ENCODE peak calls at places on chromosome 6, in seven cellular contexts. One of them, this sample, is unnamed. For H3K9me3, the result is how much of the 10 kb centered on the place peaks cover.

GRCh38 chr6:122726649-122727048 is 52.9 kb upstream of the FABP7 start:
- DNase-seq in fibroblast of lung: no peak
- DNase-seq in Caco-2: peak
- DNase-seq in Peyer's patch: no peak
- DNase-seq in endodermal cell: peak
- DNase-seq in heart left ventricle: no peak
- DNase-seq in heart right ventricle: no peak
- DNase-seq in this sample: no peak

GRCh38 chr6:2190661-2191389 is 54.6 kb downstream of the GMDS start:
- DNase-seq in heart right ventricle: no peak
- DNase-seq in fibroblast of lung: no peak
- DNase-seq in heart left ventricle: no peak
- DNase-seq in endodermal cell: no peak
- DNase-seq in Caco-2: no peak
- DNase-seq in Peyer's patch: no peak
- DNase-seq in this sample: no peak

GRCh38 chr6:133918208-133918930 is 29.5 kb downstream of the TCF21 start:
- DNase-seq in heart right ventricle: no peak
- DNase-seq in heart left ventricle: no peak
- DNase-seq in Peyer's patch: no peak
- DNase-seq in fibroblast of lung: no peak
- DNase-seq in endodermal cell: no peak
- DNase-seq in Caco-2: no peak
- DNase-seq in this sample: no peak

GRCh38 chr6:12927746-12928145 is 211.2 kb downstream of the PHACTR1 start:
- DNase-seq in heart left ventricle: no peak
- DNase-seq in endodermal cell: no peak
- DNase-seq in heart right ventricle: no peak
- DNase-seq in Caco-2: no peak
- DNase-seq in Peyer's patch: no peak
- DNase-seq in fibroblast of lung: no peak
- DNase-seq in this sample: no peak

GRCh38 chr6:138088307-138088744 is 18.9 kb downstream of the PERP start:
- DNase-seq in fibroblast of lung: peak
- DNase-seq in endodermal cell: no peak
- DNase-seq in Peyer's patch: no peak
- DNase-seq in Caco-2: peak
- DNase-seq in heart left ventricle: no peak
- DNase-seq in heart right ventricle: no peak
- DNase-seq in this sample: no peak

GRCh38 chr6:30573113-30573512 is 1.9 kb downstream of the ABCF1 start:
- DNase-seq in heart left ventricle: no peak
- DNase-seq in Caco-2: no peak
- DNase-seq in heart right ventricle: no peak
- DNase-seq in Peyer's patch: no peak
- DNase-seq in endodermal cell: no peak
- DNase-seq in fibroblast of lung: no peak
- DNase-seq in this sample: no peak

GRCh38 chr6:77633471-77633870 is 19.4 kb upstream of the MEI4 start:
- DNase-seq in heart right ventricle: no peak
- DNase-seq in endodermal cell: no peak
- DNase-seq in Peyer's patch: no peak
- DNase-seq in Caco-2: no peak
- DNase-seq in heart left ventricle: no peak
- DNase-seq in fibroblast of lung: peak
- DNase-seq in this sample: no peak

GRCh38 chr6:3175742-3176321 is 18.5 kb upstream of the TUBB2A start:
- DNase-seq in Caco-2: no peak
- DNase-seq in endodermal cell: peak
- DNase-seq in heart left ventricle: no peak
- DNase-seq in heart right ventricle: no peak
- DNase-seq in Peyer's patch: no peak
- DNase-seq in fibroblast of lung: no peak
- DNase-seq in this sample: no peak

GRCh38 chr6:126182650-126183311 is 157.1 kb upstream of the CENPW start:
- DNase-seq in heart left ventricle: no peak
- DNase-seq in Peyer's patch: no peak
- DNase-seq in heart right ventricle: no peak
- DNase-seq in endodermal cell: no peak
- DNase-seq in fibroblast of lung: peak
- DNase-seq in Caco-2: peak
- DNase-seq in this sample: no peak

GRCh38 chr6:95847061-95847460 is 168.7 kb upstream of the FUT9 start:
- DNase-seq in heart right ventricle: no peak
- DNase-seq in Peyer's patch: no peak
- DNase-seq in Caco-2: peak
- DNase-seq in endodermal cell: no peak
- DNase-seq in heart left ventricle: no peak
- DNase-seq in fibroblast of lung: no peak
- DNase-seq in this sample: no peak

GRCh38 chr6:12479885-12480284 is 189.7 kb downstream of the EDN1 start:
- DNase-seq in heart left ventricle: no peak
- DNase-seq in heart right ventricle: no peak
- DNase-seq in Peyer's patch: no peak
- DNase-seq in endodermal cell: no peak
- DNase-seq in Caco-2: no peak
- DNase-seq in fibroblast of lung: peak
- DNase-seq in this sample: no peak

GRCh38 chr6:43570876-43571441 is 4.9 kb downstream of the XPO5 start:
- DNase-seq in endodermal cell: no peak
- DNase-seq in Peyer's patch: no peak
- DNase-seq in Caco-2: peak
- DNase-seq in heart right ventricle: no peak
- DNase-seq in fibroblast of lung: peak
- DNase-seq in heart left ventricle: no peak
- DNase-seq in this sample: no peak

GRCh38 chr6:152356659-152357058 is 280.5 kb downstream of the SYNE1 start:
- DNase-seq in endodermal cell: no peak
- DNase-seq in Caco-2: peak
- DNase-seq in heart right ventricle: no peak
- DNase-seq in Peyer's patch: no peak
- DNase-seq in heart left ventricle: no peak
- DNase-seq in fibroblast of lung: peak
- DNase-seq in this sample: no peak

GRCh38 chr6:158662607-158663464 is 13.0 kb downstream of the SYTL3 start:
- DNase-seq in Peyer's patch: no peak
- DNase-seq in Caco-2: no peak
- DNase-seq in endodermal cell: no peak
- DNase-seq in fibroblast of lung: peak
- DNase-seq in heart right ventricle: no peak
- DNase-seq in heart left ventricle: no peak
- DNase-seq in this sample: no peak

GRCh38 chr6:8073758-8074157 is 9.6 kb upstream of the BLOC1S5 start:
- DNase-seq in fibroblast of lung: no peak
- DNase-seq in Peyer's patch: no peak
- DNase-seq in endodermal cell: no peak
- DNase-seq in Caco-2: no peak
- DNase-seq in heart right ventricle: no peak
- DNase-seq in heart left ventricle: no peak
- DNase-seq in this sample: no peak

GRCh38 chr6:134035823-134036296 is 16.6 kb downstream of the SLC2A12 start:
- DNase-seq in endodermal cell: no peak
- DNase-seq in Caco-2: no peak
- DNase-seq in Peyer's patch: no peak
- DNase-seq in fibroblast of lung: peak
- DNase-seq in heart left ventricle: no peak
- DNase-seq in heart right ventricle: no peak
- DNase-seq in this sample: no peak

GRCh38 chr6:72042088-72042487 is 155.7 kb downstream of the RIMS1 start:
- DNase-seq in Caco-2: peak
- DNase-seq in heart left ventricle: no peak
- DNase-seq in fibroblast of lung: no peak
- DNase-seq in Peyer's patch: no peak
- DNase-seq in heart right ventricle: no peak
- DNase-seq in endodermal cell: no peak
- DNase-seq in this sample: no peak
- TF ChIP-seq CTCF in Caco-2: peak
- TF ChIP-seq CTCF in heart left ventricle: peak
- TF ChIP-seq CTCF in fibroblast of lung: peak
- TF ChIP-seq CTCF in Peyer's patch: no peak
- TF ChIP-seq CTCF in heart right ventricle: no peak
- TF ChIP-seq CTCF in endodermal cell: peak
- TF ChIP-seq CTCF in this sample: no peak

GRCh38 chr6:106866875-106867658 is 107.5 kb downstream of the CD24 start:
- DNase-seq in heart right ventricle: no peak
- DNase-seq in fibroblast of lung: no peak
- DNase-seq in endodermal cell: no peak
- DNase-seq in Caco-2: no peak
- DNase-seq in heart left ventricle: no peak
- DNase-seq in Peyer's patch: no peak
- DNase-seq in this sample: no peak
- H3K9me3 ChIP-seq in heart right ventricle: under half
- H3K9me3 ChIP-seq in fibroblast of lung: under half
- H3K9me3 ChIP-seq in endodermal cell: under half
- H3K9me3 ChIP-seq in Caco-2: under half
- H3K9me3 ChIP-seq in heart left ventricle: under half
- H3K9me3 ChIP-seq in Peyer's patch: under half
- H3K9me3 ChIP-seq in this sample: under half

GRCh38 chr6:85464260-85464644 is 14.4 kb downstream of the NT5E start:
- DNase-seq in heart left ventricle: no peak
- DNase-seq in endodermal cell: peak
- DNase-seq in Caco-2: no peak
- DNase-seq in fibroblast of lung: peak
- DNase-seq in Peyer's patch: no peak
- DNase-seq in heart right ventricle: no peak
- DNase-seq in this sample: no peak

GRCh38 chr6:85464722-85465150 is 14.9 kb downstream of the NT5E start:
- DNase-seq in endodermal cell: peak
- DNase-seq in heart right ventricle: no peak
- DNase-seq in fibroblast of lung: peak
- DNase-seq in Caco-2: no peak
- DNase-seq in heart left ventricle: no peak
- DNase-seq in Peyer's patch: no peak
- DNase-seq in this sample: no peak

GRCh38 chr6:85463621-85464259 is 13.9 kb downstream of the NT5E start:
- DNase-seq in heart right ventricle: no peak
- DNase-seq in Caco-2: no peak
- DNase-seq in Peyer's patch: no peak
- DNase-seq in endodermal cell: peak
- DNase-seq in heart left ventricle: no peak
- DNase-seq in fibroblast of lung: no peak
- DNase-seq in this sample: no peak

GRCh38 chr6:85468326-85468725 is 18.4 kb downstream of the NT5E start:
- DNase-seq in fibroblast of lung: no peak
- DNase-seq in endodermal cell: peak
- DNase-seq in Peyer's patch: no peak
- DNase-seq in heart left ventricle: no peak
- DNase-seq in Caco-2: no peak
- DNase-seq in heart right ventricle: no peak
- DNase-seq in this sample: no peak

GRCh38 chr6:85465762-85466161 is 15.9 kb downstream of the NT5E start:
- DNase-seq in heart right ventricle: no peak
- DNase-seq in fibroblast of lung: no peak
- DNase-seq in endodermal cell: no peak
- DNase-seq in Peyer's patch: no peak
- DNase-seq in heart left ventricle: no peak
- DNase-seq in Caco-2: no peak
- DNase-seq in this sample: no peak
- H3K4me3 ChIP-seq in heart right ventricle: no peak
- H3K4me3 ChIP-seq in fibroblast of lung: no peak
- H3K4me3 ChIP-seq in endodermal cell: no peak
- H3K4me3 ChIP-seq in Peyer's patch: no peak
- H3K4me3 ChIP-seq in heart left ventricle: no peak
- H3K4me3 ChIP-seq in Caco-2: no peak
- H3K4me3 ChIP-seq in this sample: no peak

DNA sequence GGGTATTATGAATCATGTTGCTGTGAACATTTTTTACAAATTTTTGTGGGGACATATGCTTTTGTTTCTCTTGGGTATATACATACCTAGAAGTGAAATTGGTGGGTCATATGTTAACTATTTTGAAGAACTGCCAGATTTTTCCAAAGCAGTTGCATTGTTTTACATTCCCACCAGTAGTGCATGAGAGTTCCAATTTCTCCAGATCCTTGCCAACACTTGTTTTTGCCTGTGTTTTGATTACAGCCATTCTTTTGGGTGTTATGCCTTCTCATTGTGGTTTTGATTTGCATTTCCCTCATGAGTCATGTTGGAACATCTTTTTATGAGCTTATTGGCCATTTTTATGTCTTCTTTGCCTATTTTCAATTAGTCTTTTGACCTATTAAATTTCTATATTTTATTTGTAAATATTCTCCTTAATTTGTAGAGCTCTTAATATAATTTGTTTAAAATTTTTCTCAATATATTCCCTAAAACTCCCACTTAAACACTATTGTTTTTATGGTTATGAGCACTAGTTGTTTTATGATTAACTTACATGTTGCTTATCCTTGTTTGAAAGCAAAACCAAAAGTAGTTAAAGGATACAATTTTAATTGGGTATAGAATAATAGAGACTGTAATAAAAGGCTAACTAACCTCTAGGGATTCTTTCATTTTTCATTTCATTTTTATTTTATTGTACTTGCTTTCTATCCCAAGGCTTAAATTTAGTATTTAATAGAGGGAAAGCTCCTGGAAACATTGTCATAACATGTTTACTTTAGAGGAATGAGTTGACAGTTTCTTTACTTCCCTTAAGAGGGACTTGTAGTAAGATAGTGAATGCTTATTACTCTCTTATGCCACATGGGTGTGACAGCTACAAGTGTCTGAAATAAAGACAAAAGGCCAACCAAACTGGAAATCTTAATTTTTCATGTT is 5.5 kb downstream of the UBR2 start:
- DNase-seq in fibroblast of lung: peak
- DNase-seq in Caco-2: no peak
- DNase-seq in Peyer's patch: no peak
- DNase-seq in heart left ventricle: no peak
- DNase-seq in endodermal cell: no peak
- DNase-seq in heart right ventricle: no peak
- DNase-seq in this sample: no peak
- TF ChIP-seq CTCF in fibroblast of lung: no peak
- TF ChIP-seq CTCF in Caco-2: no peak
- TF ChIP-seq CTCF in Peyer's patch: no peak
- TF ChIP-seq CTCF in heart left ventricle: no peak
- TF ChIP-seq CTCF in endodermal cell: no peak
- TF ChIP-seq CTCF in heart right ventricle: no peak
- TF ChIP-seq CTCF in this sample: no peak